ENCODE peak calls at places on chromosomes 4 and X, in six cellular contexts. One of them, this sample, is unnamed. For H3K4me1, the result is how much of the 10 kb centered on the place peaks cover.

GRCh38 chr4:71367546-71367945 is 28.7 kb downstream of the SLC4A4 start:
- DNase-seq in H9: no peak
- DNase-seq in mesendoderm: no peak
- DNase-seq in IMR-90: no peak
- DNase-seq in H1: no peak
- DNase-seq in neuronal stem cell: no peak
- DNase-seq in this sample: no peak

GRCh38 chrX:39690541-39691415 is 407.0 kb downstream of the BCOR start:
- DNase-seq in H9: no peak
- DNase-seq in mesendoderm: no peak
- DNase-seq in IMR-90: no peak
- DNase-seq in H1: no peak
- DNase-seq in neuronal stem cell: no peak
- DNase-seq in this sample: no peak

GRCh38 chr4:88567591-88567990 is 24.7 kb upstream of the HERC3 start:
- DNase-seq in H9: no peak
- DNase-seq in mesendoderm: no peak
- DNase-seq in IMR-90: no peak
- DNase-seq in H1: no peak
- DNase-seq in neuronal stem cell: no peak
- DNase-seq in this sample: no peak

GRCh38 chr4:76772498-76773106 is 125.3 kb downstream of the SOWAHB start:
- DNase-seq in H9: no peak
- DNase-seq in mesendoderm: peak
- DNase-seq in IMR-90: peak
- DNase-seq in H1: no peak
- DNase-seq in neuronal stem cell: no peak
- DNase-seq in this sample: peak

GRCh38 chr4:141350122-141350904 is 129.6 kb downstream of the ZNF330 start:
- DNase-seq in H9: no peak
- DNase-seq in mesendoderm: peak
- DNase-seq in IMR-90: peak
- DNase-seq in H1: no peak
- DNase-seq in neuronal stem cell: no peak
- DNase-seq in this sample: peak

GRCh38 chr4:26590639-26591038 is 6.8 kb downstream of the TBC1D19 start:
- DNase-seq in H9: no peak
- DNase-seq in mesendoderm: peak
- DNase-seq in IMR-90: peak
- DNase-seq in H1: no peak
- DNase-seq in neuronal stem cell: no peak
- DNase-seq in this sample: no peak

GRCh38 chr4:38759077-38759789 is 23.6 kb downstream of the TLR10 start:
- DNase-seq in H9: peak
- DNase-seq in mesendoderm: peak
- DNase-seq in IMR-90: peak
- DNase-seq in H1: peak
- DNase-seq in neuronal stem cell: peak
- DNase-seq in this sample: peak

GRCh38 chr4:36277533-36277932 is 3.9 kb upstream of the DTHD1 start:
- DNase-seq in H9: no peak
- DNase-seq in mesendoderm: no peak
- DNase-seq in IMR-90: no peak
- DNase-seq in H1: no peak
- DNase-seq in neuronal stem cell: no peak
- DNase-seq in this sample: no peak

GRCh38 chr4:162392938-162393337 is 229.1 kb upstream of the FSTL5 start:
- DNase-seq in H9: no peak
- DNase-seq in mesendoderm: no peak
- DNase-seq in IMR-90: no peak
- DNase-seq in H1: no peak
- DNase-seq in neuronal stem cell: no peak
- DNase-seq in this sample: no peak

GRCh38 chrX:17525266-17525665 is 150.3 kb downstream of the NHS start:
- DNase-seq in H9: no peak
- DNase-seq in mesendoderm: no peak
- DNase-seq in IMR-90: peak
- DNase-seq in H1: no peak
- DNase-seq in neuronal stem cell: no peak
- DNase-seq in this sample: no peak

GRCh38 chrX:37786666-37787337 is 6.9 kb downstream of the CYBB start:
- DNase-seq in H9: no peak
- DNase-seq in mesendoderm: no peak
- DNase-seq in IMR-90: no peak
- DNase-seq in H1: no peak
- DNase-seq in neuronal stem cell: no peak
- DNase-seq in this sample: no peak

GRCh38 chrX:15750611-15751159 is 12.6 kb downstream of the CA5B start:
- DNase-seq in H9: no peak
- DNase-seq in mesendoderm: no peak
- DNase-seq in IMR-90: no peak
- DNase-seq in H1: no peak
- DNase-seq in neuronal stem cell: no peak
- DNase-seq in this sample: peak

GRCh38 chrX:46912673-46913491 is 661 bp downstream of the JADE3 start:
- DNase-seq in H9: peak
- DNase-seq in mesendoderm: peak
- DNase-seq in IMR-90: peak
- DNase-seq in H1: peak
- DNase-seq in neuronal stem cell: peak
- DNase-seq in this sample: peak

GRCh38 chr4:178681871-178682270 is 1239.6 kb upstream of the AGA start:
- DNase-seq in H9: no peak
- DNase-seq in mesendoderm: no peak
- DNase-seq in IMR-90: no peak
- DNase-seq in H1: no peak
- DNase-seq in neuronal stem cell: no peak
- DNase-seq in this sample: no peak

GRCh38 chr4:2172627-2173231 is 69.2 kb downstream of the HAUS3 start:
- DNase-seq in H9: no peak
- DNase-seq in mesendoderm: no peak
- DNase-seq in IMR-90: no peak
- DNase-seq in H1: no peak
- DNase-seq in neuronal stem cell: no peak
- DNase-seq in this sample: no peak

GRCh38 chr4:138561906-138562305 is 319.8 kb upstream of the SLC7A11 start:
- DNase-seq in H9: no peak
- DNase-seq in mesendoderm: no peak
- DNase-seq in IMR-90: no peak
- DNase-seq in H1: no peak
- DNase-seq in neuronal stem cell: no peak
- DNase-seq in this sample: no peak

GRCh38 chrX:150324035-150324728 is 38.9 kb upstream of the MAMLD1 start:
- DNase-seq in H9: no peak
- DNase-seq in mesendoderm: peak
- DNase-seq in IMR-90: peak
- DNase-seq in H1: no peak
- DNase-seq in neuronal stem cell: no peak
- DNase-seq in this sample: peak

GRCh38 chrX:101550825-101551767 is 749 bp downstream of the ARMCX1 start:
- DNase-seq in H9: peak
- DNase-seq in mesendoderm: peak
- DNase-seq in IMR-90: peak
- DNase-seq in H1: peak
- DNase-seq in neuronal stem cell: peak
- DNase-seq in this sample: peak

GRCh38 chr4:119785963-119786362 is 157.4 kb upstream of the PDE5A start:
- DNase-seq in H9: no peak
- DNase-seq in mesendoderm: peak
- DNase-seq in IMR-90: peak
- DNase-seq in H1: no peak
- DNase-seq in neuronal stem cell: no peak
- DNase-seq in this sample: peak

GRCh38 chr4:27702710-27703431 is 842.2 kb downstream of the STIM2 start:
- DNase-seq in H9: peak
- DNase-seq in mesendoderm: peak
- DNase-seq in IMR-90: peak
- DNase-seq in H1: peak
- DNase-seq in neuronal stem cell: no peak
- DNase-seq in this sample: no peak

GRCh38 chr4:174228988-174229387 is 54.5 kb downstream of the FBXO8 start:
- DNase-seq in H9: no peak
- DNase-seq in mesendoderm: no peak
- DNase-seq in IMR-90: no peak
- DNase-seq in H1: no peak
- DNase-seq in neuronal stem cell: no peak
- DNase-seq in this sample: no peak

GRCh38 chrX:16804923-16805464 is 18.7 kb downstream of the TXLNG start:
- DNase-seq in H9: no peak
- DNase-seq in mesendoderm: no peak
- DNase-seq in IMR-90: no peak
- DNase-seq in H1: no peak
- DNase-seq in neuronal stem cell: no peak
- DNase-seq in this sample: no peak

GRCh38 chrX:22249371-22249770 is 23.3 kb upstream of the CBLL2 start:
- DNase-seq in H9: no peak
- DNase-seq in mesendoderm: no peak
- DNase-seq in IMR-90: no peak
- DNase-seq in H1: no peak
- DNase-seq in neuronal stem cell: no peak
- DNase-seq in this sample: no peak

GRCh38 chr4:102627831-102628523 is 126.8 kb downstream of the NFKB1 start:
- DNase-seq in H9: no peak
- DNase-seq in mesendoderm: no peak
- DNase-seq in IMR-90: peak
- DNase-seq in H1: no peak
- DNase-seq in neuronal stem cell: no peak
- DNase-seq in this sample: peak

GRCh38 chr4:122483481-122483880 is 27.0 kb upstream of the IL2 start:
- DNase-seq in H9: no peak
- DNase-seq in mesendoderm: no peak
- DNase-seq in IMR-90: no peak
- DNase-seq in H1: no peak
- DNase-seq in neuronal stem cell: no peak
- DNase-seq in this sample: no peak

GRCh38 chr4:127555106-127555505 is 77.7 kb upstream of the INTU start:
- DNase-seq in H9: no peak
- DNase-seq in mesendoderm: no peak
- DNase-seq in IMR-90: no peak
- DNase-seq in H1: no peak
- DNase-seq in neuronal stem cell: no peak
- DNase-seq in this sample: no peak

GRCh38 chr4:151173751-151174325 is 74.4 kb downstream of the RPS3A start:
- DNase-seq in H9: no peak
- DNase-seq in mesendoderm: no peak
- DNase-seq in IMR-90: peak
- DNase-seq in H1: no peak
- DNase-seq in neuronal stem cell: no peak
- DNase-seq in this sample: peak

GRCh38 chr4:129167640-129168260 is 71.8 kb downstream of the C4orf33 start:
- DNase-seq in H9: peak
- DNase-seq in mesendoderm: peak
- DNase-seq in IMR-90: peak
- DNase-seq in H1: peak
- DNase-seq in neuronal stem cell: peak
- DNase-seq in this sample: no peak

GRCh38 chr4:76977731-76978350 is 28.3 kb downstream of the SEPTIN11 start:
- DNase-seq in H9: no peak
- DNase-seq in mesendoderm: no peak
- DNase-seq in IMR-90: peak
- DNase-seq in H1: no peak
- DNase-seq in neuronal stem cell: no peak
- DNase-seq in this sample: peak

GRCh38 chr4:57044279-57044678 is 65.6 kb downstream of the POLR2B start:
- DNase-seq in H9: no peak
- DNase-seq in mesendoderm: no peak
- DNase-seq in IMR-90: peak
- DNase-seq in H1: no peak
- DNase-seq in neuronal stem cell: no peak
- DNase-seq in this sample: peak
- H2BK5ac ChIP-seq in H9: no peak
- H2BK5ac ChIP-seq in mesendoderm: no peak
- H2BK5ac ChIP-seq in IMR-90: peak
- H2BK5ac ChIP-seq in H1: no peak
- H2BK5ac ChIP-seq in neuronal stem cell: no peak
- H2BK5ac ChIP-seq in this sample: no peak

GRCh38 chr4:183352546-183352945 is 30.3 kb upstream of the CLDN24 start:
- DNase-seq in H9: no peak
- DNase-seq in mesendoderm: no peak
- DNase-seq in IMR-90: no peak
- DNase-seq in H1: no peak
- DNase-seq in neuronal stem cell: no peak
- DNase-seq in this sample: no peak

GRCh38 chr4:183355405-183355804 is 33.2 kb upstream of the CLDN24 start:
- DNase-seq in H9: no peak
- DNase-seq in mesendoderm: no peak
- DNase-seq in IMR-90: peak
- DNase-seq in H1: no peak
- DNase-seq in neuronal stem cell: no peak
- DNase-seq in this sample: peak

GRCh38 chr4:183354213-183354612 is 32.0 kb upstream of the CLDN24 start:
- DNase-seq in H9: no peak
- DNase-seq in mesendoderm: no peak
- DNase-seq in IMR-90: no peak
- DNase-seq in H1: no peak
- DNase-seq in neuronal stem cell: no peak
- DNase-seq in this sample: no peak

GRCh38 chr4:183356173-183356825 is 34.1 kb upstream of the CLDN24 start:
- DNase-seq in H9: no peak
- DNase-seq in mesendoderm: no peak
- DNase-seq in IMR-90: no peak
- DNase-seq in H1: no peak
- DNase-seq in neuronal stem cell: no peak
- DNase-seq in this sample: no peak

GRCh38 chr4:183353557-183353956 is 31.3 kb upstream of the CLDN24 start:
- DNase-seq in H9: no peak
- DNase-seq in mesendoderm: peak
- DNase-seq in IMR-90: no peak
- DNase-seq in H1: no peak
- DNase-seq in neuronal stem cell: no peak
- DNase-seq in this sample: no peak
- H2BK15ac ChIP-seq in H9: no peak
- H2BK15ac ChIP-seq in mesendoderm: no peak
- H2BK15ac ChIP-seq in IMR-90: no peak
- H2BK15ac ChIP-seq in H1: no peak
- H2BK15ac ChIP-seq in neuronal stem cell: no peak
- H2BK15ac ChIP-seq in this sample: no peak

DNA sequence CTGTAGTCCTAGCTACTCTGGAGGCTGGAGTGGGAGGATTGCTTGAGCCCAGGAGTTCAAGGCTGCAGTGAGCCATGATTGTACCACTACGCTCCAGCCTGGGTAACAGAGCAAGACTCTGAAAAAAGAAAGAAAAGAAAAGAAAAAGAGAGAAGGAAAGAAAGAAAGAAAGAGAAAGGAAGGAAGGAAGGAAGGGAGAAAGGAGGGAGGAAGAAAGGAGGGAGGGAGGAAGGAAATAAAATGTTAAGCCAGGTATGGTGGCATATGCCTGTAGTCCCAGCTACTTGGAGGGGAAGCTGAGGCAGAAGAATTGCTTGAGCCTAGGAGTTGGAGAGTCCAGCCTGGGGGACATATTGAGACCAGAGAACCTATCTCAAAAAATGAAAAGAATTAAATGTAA is 12.0 kb downstream of the STAP1 start:
- DNase-seq in H9: no peak
- DNase-seq in mesendoderm: no peak
- DNase-seq in IMR-90: no peak
- DNase-seq in H1: no peak
- DNase-seq in neuronal stem cell: no peak
- DNase-seq in this sample: no peak
- H3K4me1 ChIP-seq in H9: under half
- H3K4me1 ChIP-seq in mesendoderm: under half
- H3K4me1 ChIP-seq in IMR-90: under half
- H3K4me1 ChIP-seq in H1: under half
- H3K4me1 ChIP-seq in neuronal stem cell: under half
- H3K4me1 ChIP-seq in this sample: under half

GRCh38 chr4:140091305-140091704 is 62.7 kb downstream of the MAML3 start:
- DNase-seq in H9: no peak
- DNase-seq in mesendoderm: no peak
- DNase-seq in IMR-90: no peak
- DNase-seq in H1: no peak
- DNase-seq in neuronal stem cell: no peak
- DNase-seq in this sample: peak
- H2BK5ac ChIP-seq in H9: no peak
- H2BK5ac ChIP-seq in mesendoderm: no peak
- H2BK5ac ChIP-seq in IMR-90: peak
- H2BK5ac ChIP-seq in H1: no peak
- H2BK5ac ChIP-seq in neuronal stem cell: no peak
- H2BK5ac ChIP-seq in this sample: no peak

This sample was measured in mesenchymal stem cell.